ENCODE peak calls at places on chromosome 12, in six cellular contexts. S is CD8-positive, alpha-beta memory T cell; G is hippocampal formation; Z is GM10248; T is activated CD8-positive, alpha-beta memory T cell treated with anti-CD3 and anti-CD28 coated beads, Interleukin-2, amount 50 U/mL, for 48 hours; A is amniotic epithelial cell. E is an unnamed sample.

GRCh38 chr12:69570000-69570516 is 15.2 kb upstream of the CCT2 start:
- DNase-seq in S (no peak), G (no peak), Z (no peak), T (no peak), A (peak), E (no peak)

GRCh38 chr12:83128529-83128928 is 441.8 kb downstream of the TMTC2 start:
- DNase-seq in S (no peak), G (no peak), Z (no peak), T (no peak), A (no peak), E (no peak)

GRCh38 chr12:44379827-44380226 is 496.3 kb downstream of the NELL2 start:
- DNase-seq in S (no peak), G (no peak), Z (no peak), T (no peak), A (no peak), E (no peak)

GRCh38 chr12:51326762-51327439 is 2.9 kb upstream of the BIN2 start:
- DNase-seq in S (no peak), G (peak), Z (peak), T (no peak), A (peak), E (peak)

GRCh38 chr12:131108171-131108955 is 154.7 kb downstream of the ADGRD1 start:
- DNase-seq in S (peak), G (no peak), Z (no peak), T (no peak), A (no peak), E (no peak)

GRCh38 chr12:93803408-93803807 is 126.2 kb downstream of the CRADD start:
- DNase-seq in S (no peak), G (no peak), Z (no peak), T (no peak), A (peak), E (no peak)

GRCh38 chr12:93892431-93893210 is 215.4 kb downstream of the CRADD start:
- DNase-seq in S (no peak), G (peak), Z (no peak), T (no peak), A (peak), E (no peak)

GRCh38 chr12:68159681-68160304 is at the start of gene IFNG:
- DNase-seq in S (peak), G (no peak), Z (no peak), T (no peak), A (no peak), E (peak)

GRCh38 chr12:790253-790563 is 37.8 kb downstream of the WNK1 start:
- DNase-seq in S (no peak), G (no peak), Z (no peak), T (no peak), A (no peak), E (no peak)

GRCh38 chr12:95870897-95871296 is 12.1 kb downstream of the SNRPF start:
- DNase-seq in S (no peak), G (no peak), Z (no peak), T (no peak), A (no peak), E (no peak)

GRCh38 chr12:122022393-122023338 is 982 bp downstream of the BCL7A start:
- DNase-seq in S (no peak), G (peak), Z (no peak), T (peak), A (peak), E (no peak)

GRCh38 chr12:115456946-115457689 is 773.1 kb upstream of the TBX3 start:
- DNase-seq in S (no peak), G (no peak), Z (no peak), T (no peak), A (no peak), E (no peak)

GRCh38 chr12:1591029-1591428 is 3.4 kb downstream of the FBXL14 start:
- DNase-seq in S (peak), G (no peak), Z (no peak), T (no peak), A (peak), E (no peak)

GRCh38 chr12:82740129-82741000 is 53.7 kb downstream of the TMTC2 start:
- DNase-seq in S (no peak), G (no peak), Z (no peak), T (no peak), A (peak), E (no peak)

GRCh38 chr12:69329669-69330428 is 18.3 kb upstream of the LYZ start:
- DNase-seq in S (peak), G (no peak), Z (no peak), T (no peak), A (no peak), E (no peak)

GRCh38 chr12:131101703-131102492 is 148.2 kb downstream of the ADGRD1 start:
- DNase-seq in S (no peak), G (no peak), Z (peak), T (peak), A (no peak), E (peak)

GRCh38 chr12:71415336-71416231 is 24.0 kb upstream of the LGR5 start:
- DNase-seq in S (no peak), G (no peak), Z (peak), T (no peak), A (peak), E (no peak)

GRCh38 chr12:123497065-123497464 is 36.5 kb downstream of the RILPL1 start:
- DNase-seq in S (no peak), G (no peak), Z (no peak), T (no peak), A (no peak), E (no peak)

GRCh38 chr12:99806304-99806703 is 158.8 kb downstream of the GARIN6 start:
- DNase-seq in S (no peak), G (no peak), Z (no peak), T (no peak), A (no peak), E (no peak)

GRCh38 chr12:45227668-45228067 is 11.8 kb downstream of the ANO6 start:
- DNase-seq in S (no peak), G (no peak), Z (no peak), T (no peak), A (no peak), E (no peak)

GRCh38 chr12:52768479-52769200 is 8.5 kb downstream of the KRT76 start:
- DNase-seq in S (no peak), G (no peak), Z (no peak), T (peak), A (no peak), E (no peak)

GRCh38 chr12:110813298-110813697 is 33.5 kb upstream of the CCDC63 start:
- DNase-seq in S (no peak), G (no peak), Z (no peak), T (no peak), A (no peak), E (no peak)

GRCh38 chr12:55935742-55936151 is 4.8 kb downstream of the DGKA start:
- DNase-seq in S (no peak), G (no peak), Z (no peak), T (peak), A (no peak), E (no peak)

GRCh38 chr12:132469423-132469822 is 20.5 kb upstream of the FBRSL1 start:
- DNase-seq in S (no peak), G (no peak), Z (no peak), T (no peak), A (no peak), E (no peak)

GRCh38 chr12:73964641-73965040 is 573.0 kb upstream of the ATXN7L3B start:
- DNase-seq in S (no peak), G (no peak), Z (no peak), T (no peak), A (no peak), E (no peak)